ENCODE peak calls at places on chromosomes 3 and 15, in eight cellular contexts. D is left ventricle myocardium inferior, N is lower lobe of right lung, U is fibroblast of mammary gland, O is psoas muscle, X is NB4, Z is AG10803, E is cardiac fibroblast. T is an unnamed sample.

GRCh38 chr3:139797724-139798343 is 120.1 kb upstream of the NMNAT3 start:
- DNase-seq in E (peak; percentile 43), N (no peak), Z (peak; percentile 10), X (peak; percentile 36), D (no peak), U (peak; percentile 28), O (no peak), T (no peak)

GRCh38 chr3:40308725-40309438 is 625 bp upstream of the EIF1B start:
- DNase-seq in Z (no peak), O (no peak), X (no peak), E (no peak), D (no peak), N (no peak), U (no peak), T (no peak)

GRCh38 chr3:10196389-10197052 is 31.8 kb downstream of the IRAK2 start:
- DNase-seq in E (peak; percentile 82), X (peak; percentile 96), N (no peak), Z (peak; percentile 36), U (peak; percentile 98), O (peak; percentile 70), D (peak; percentile 60), T (no peak)

GRCh38 chr3:194003128-194004057 is 132.6 kb upstream of the HES1 start:
- DNase-seq in D (peak; percentile 92), E (peak; percentile 97), N (peak; percentile 91), O (peak; percentile 95), X (peak; percentile 97), U (peak; percentile 97), Z (peak; percentile 95), T (peak; percentile 95)

GRCh38 chr3:129502641-129503386 is 25.6 kb upstream of the RHO start:
- DNase-seq in D (peak; percentile 53), Z (no peak), E (no peak), O (no peak), N (no peak), X (no peak), U (no peak), T (no peak)

GRCh38 chr15:58147151-58147550 is 9.0 kb downstream of the AQP9 start:
- DNase-seq in E (no peak), X (peak; percentile 83), Z (peak; percentile 15), D (no peak), N (no peak), U (peak; percentile 73), O (no peak), T (no peak)

GRCh38 chr3:35643391-35643790 is 4.1 kb downstream of the ARPP21 start:
- DNase-seq in X (no peak), N (no peak), Z (no peak), O (no peak), U (no peak), E (no peak), D (no peak), T (no peak)

GRCh38 chr3:56453027-56453426 is 15.2 kb downstream of the ERC2 start:
- DNase-seq in D (no peak), N (no peak), Z (no peak), O (no peak), X (no peak), E (no peak), U (no peak), T (no peak)

GRCh38 chr3:147574622-147575021 is 165.5 kb downstream of the ZIC1 start:
- DNase-seq in O (no peak), N (no peak), X (no peak), Z (no peak), U (no peak), D (no peak), E (no peak), T (no peak)

GRCh38 chr3:80643421-80643820 is 875.6 kb upstream of the ROBO1 start:
- DNase-seq in X (peak; percentile 1), O (no peak), Z (no peak), E (no peak), U (no peak), D (no peak), N (no peak), T (no peak)

GRCh38 chr3:194773216-194773615 is 87.5 kb downstream of the FAM43A start:
- DNase-seq in E (no peak), N (no peak), X (no peak), Z (peak; percentile 42), O (peak; percentile 83), D (peak; percentile 53), U (peak; percentile 69), T (peak; percentile 72)

GRCh38 chr3:60890226-60890625 is 361.0 kb downstream of the FHIT start:
- DNase-seq in E (no peak), O (no peak), N (no peak), D (no peak), Z (no peak), U (no peak), X (no peak), T (no peak)

GRCh38 chr3:186772886-186773417 is 10.4 kb upstream of the EIF4A2 start:
- DNase-seq in E (peak; percentile 47), D (peak; percentile 72), U (no peak), O (peak; percentile 84), X (peak; percentile 88), N (peak; percentile 88), Z (peak; percentile 41), T (peak; percentile 75)
- H3K4me3 ChIP-seq in E (peak overlapping the region; percentile 23), D (peak overlapping the region; percentile 69), U (peak overlapping the region; percentile 36), O (peak overlapping the region; percentile 63), X (peak overlapping the region; percentile 68), N (peak overlapping the region; percentile 63), Z (peak overlapping the region; percentile 55), T (peak overlapping the region; percentile 83)

GRCh38 chr15:83571820-83572707 is 81.9 kb upstream of the ADAMTSL3 start:
- DNase-seq in X (peak; percentile 39), N (no peak), D (no peak), U (peak; percentile 40), O (no peak), E (peak; percentile 46), Z (peak; percentile 32), T (no peak)
- TF ChIP-seq CTCF in X (peak; percentile 57), N (peak; percentile 57), D (peak; percentile 69), U (peak; percentile 63), O (peak; percentile 34), E (peak; percentile 64), Z (peak; percentile 73), T (no peak)

GRCh38 chr3:112639451-112640332 is 1.3 kb downstream of the CCDC80 start:
- DNase-seq in U (peak; percentile 56), X (no peak), O (no peak), N (no peak), E (peak; percentile 61), Z (peak; percentile 66), D (no peak), T (no peak)

GRCh38 chr3:112637700-112638099 is 3.2 kb downstream of the CCDC80 start:
- DNase-seq in Z (no peak), U (no peak), N (no peak), O (no peak), E (no peak), X (no peak), D (no peak), T (no peak)

GRCh38 chr3:112640333-112640863 is 545 bp downstream of the CCDC80 start:
- DNase-seq in Z (peak; percentile 93), E (peak; percentile 77), N (no peak), U (peak; percentile 94), O (no peak), D (no peak), X (no peak), T (no peak)

GRCh38 chr3:112640864-112641751 is at the start of gene CCDC80:
- DNase-seq in U (peak; percentile 97), Z (peak; percentile 93), N (no peak), E (peak; percentile 95), D (no peak), O (no peak), X (no peak), T (no peak)

DNA sequence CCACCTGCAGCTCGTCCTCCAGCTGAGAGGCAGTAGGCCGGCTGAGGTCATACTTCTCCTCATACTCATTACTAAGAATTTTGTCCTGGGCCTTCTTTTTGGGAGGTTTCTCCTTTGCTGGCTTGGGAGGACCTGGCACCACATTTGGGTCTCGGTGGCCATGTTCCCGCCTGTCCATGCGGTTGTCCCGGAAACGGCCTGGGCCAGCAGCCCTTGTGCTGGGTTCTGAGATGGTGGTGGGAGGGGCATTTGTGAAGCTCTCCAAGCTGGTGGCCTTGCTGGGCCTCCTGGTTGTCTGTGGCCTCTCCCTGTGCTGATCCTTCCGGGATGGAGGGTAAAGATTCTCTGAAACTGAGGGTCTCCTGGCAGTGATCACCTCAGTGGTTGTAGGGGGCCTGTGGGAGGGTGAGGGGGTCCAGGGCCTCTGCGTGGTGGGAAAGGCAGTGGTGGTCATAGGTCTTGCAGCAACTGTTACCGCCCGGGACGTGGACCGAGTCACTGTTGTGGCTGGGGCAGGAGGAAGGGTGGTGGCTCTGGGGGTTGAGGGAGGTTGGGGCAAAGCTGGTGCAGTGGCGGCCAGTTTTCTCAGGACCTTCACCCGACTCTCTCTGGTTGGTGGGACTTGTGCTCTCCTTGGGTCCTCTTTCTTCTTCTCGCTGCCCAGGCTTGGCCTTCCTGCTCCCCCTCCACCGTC is 2.5 kb downstream of the CCDC80 start:
- DNase-seq in O (no peak), D (peak; percentile 39), Z (peak; percentile 72), E (no peak), X (no peak), N (no peak), U (peak; percentile 66), T (no peak)
- H3K4me3 ChIP-seq in O (peak overlapping the region; percentile 54), D (peak overlapping the region; percentile 63), Z (peak overlapping the region; percentile 88), E (peak overlapping the region; percentile 71), X (no peak overlapping the region), N (peak overlapping the region; percentile 40), U (peak overlapping the region; percentile 86), T (peak overlapping the region; percentile 61)

GRCh38 chr3:107884719-107885460 is 205.9 kb downstream of the CD47 start:
- DNase-seq in E (peak; percentile 59), Z (peak; percentile 82), O (no peak), U (peak; percentile 92), X (peak; percentile 5), D (no peak), N (no peak), T (no peak)
- TF ChIP-seq CTCF in E (no peak), Z (peak; percentile 23), O (no peak), U (peak; percentile 28), X (no peak), D (no peak), N (no peak), T (no peak)

GRCh38 chr15:90058308-90058707 is 44.0 kb downstream of the IDH2 start:
- DNase-seq in Z (no peak), X (peak; percentile 81), U (no peak), E (no peak), D (no peak), O (no peak), N (no peak), T (no peak)

GRCh38 chr15:90062023-90062728 is 40.1 kb downstream of the IDH2 start:
- DNase-seq in X (peak; percentile 60), N (peak; percentile 84), O (no peak), D (peak; percentile 54), E (peak; percentile 19), U (no peak), Z (no peak), T (no peak)

GRCh38 chr15:90062729-90063684 is 39.3 kb downstream of the IDH2 start:
- DNase-seq in E (no peak), U (no peak), N (no peak), O (peak; percentile 57), X (no peak), D (no peak), Z (no peak), T (no peak)

GRCh38 chr15:90060797-90061196 is 41.5 kb downstream of the IDH2 start:
- DNase-seq in E (no peak), Z (peak; percentile 18), D (no peak), U (peak; percentile 21), N (no peak), O (no peak), X (no peak), T (no peak)

GRCh38 chr15:90059208-90059985 is 42.9 kb downstream of the IDH2 start:
- DNase-seq in N (peak; percentile 94), O (peak; percentile 85), U (no peak), X (peak; percentile 99), E (peak; percentile 31), Z (no peak), D (peak; percentile 80), T (no peak)
- H3K4me3 ChIP-seq in N (no peak overlapping the region), O (no peak overlapping the region), U (no peak overlapping the region), X (peak overlapping the region; percentile 34), E (no peak overlapping the region), Z (no peak overlapping the region), D (no peak overlapping the region), T (no peak overlapping the region)

GRCh38 chr3:4885322-4885721 is 93.9 kb upstream of the BHLHE40 start:
- DNase-seq in Z (peak; percentile 34), E (peak; percentile 68), O (no peak), D (no peak), N (no peak), U (no peak), X (no peak), T (no peak)
- TF ChIP-seq CTCF in Z (no peak), E (peak; percentile 19), O (no peak), D (no peak), N (no peak), U (no peak), X (no peak), T (no peak)

T was measured in coronary artery.